ENCODE peak calls at places on chromosomes 16 and 17, in eight cellular contexts. O is mammary epithelial cell, P is AG04450, E is left ventricle myocardium inferior, L is body of pancreas, V is kidney epithelial cell, N is fibroblast of mammary gland, G is pancreas. W is an unnamed sample.

GRCh38 chr17:75077072-75077489 is 10.7 kb upstream of the SLC16A5 start:
- DNase-seq in O (no peak), P (no peak), E (no peak), L (no peak), V (no peak), N (no peak), G (no peak), W (no peak)

GRCh38 chr16:70252355-70252988 is 732 bp upstream of the EXOSC6 start:
- DNase-seq in O (no peak), P (no peak), E (no peak), L (no peak), V (no peak), N (peak; percentile 28), G (peak; percentile 35), W (no peak)

GRCh38 chr17:66580601-66581385 is 254.1 kb upstream of the CACNG5 start:
- DNase-seq in O (no peak), P (no peak), E (no peak), L (peak; percentile 17), V (no peak), N (peak; percentile 31), G (no peak), W (peak; percentile 19)

GRCh38 chr17:44628234-44629188 is 27.8 kb upstream of the MEIOC start:
- DNase-seq in O (no peak), P (no peak), E (peak; percentile 23), L (peak; percentile 15), V (peak; percentile 65), N (no peak), G (peak; percentile 73), W (no peak)

GRCh38 chr17:67452681-67453554 is 75.8 kb downstream of the PITPNC1 start:
- DNase-seq in O (no peak), P (no peak), E (no peak), L (peak; percentile 27), V (no peak), N (no peak), G (no peak), W (no peak)

GRCh38 chr17:28575126-28575795 is 1.4 kb downstream of the ALDOC start:
- DNase-seq in O (no peak), P (no peak), E (peak; percentile 81), L (no peak), V (no peak), N (no peak), G (no peak), W (no peak)

GRCh38 chr17:37697331-37697730 is 47.5 kb downstream of the HNF1B start:
- DNase-seq in O (no peak), P (no peak), E (no peak), L (peak; percentile 3), V (no peak), N (no peak), G (no peak), W (peak; percentile 57)

GRCh38 chr16:53129281-53130192 is 74.7 kb downstream of the CHD9 start:
- DNase-seq in O (peak; percentile 23), P (peak; percentile 48), E (no peak), L (no peak), V (no peak), N (peak; percentile 73), G (no peak), W (peak; percentile 33)

GRCh38 chr16:68255712-68256111 is 8.6 kb upstream of the SLC7A6 start:
- DNase-seq in O (no peak), P (no peak), E (no peak), L (no peak), V (no peak), N (no peak), G (no peak), W (no peak)

GRCh38 chr17:49834118-49834743 is 13.6 kb downstream of the TAC4 start:
- DNase-seq in O (no peak), P (no peak), E (no peak), L (no peak), V (no peak), N (peak; percentile 60), G (no peak), W (peak; percentile 91)

GRCh38 chr16:15837761-15838160 is 19.1 kb downstream of the MYH11 start:
- DNase-seq in O (no peak), P (no peak), E (no peak), L (no peak), V (no peak), N (no peak), G (no peak), W (no peak)

GRCh38 chr16:69073181-69073669 is 32.2 kb upstream of the HAS3 start:
- DNase-seq in O (peak; percentile 98), P (no peak), E (no peak), L (no peak), V (peak; percentile 91), N (peak; percentile 93), G (no peak), W (peak; percentile 99)

GRCh38 chr16:85206472-85207356 is 94.4 kb upstream of the CIBAR2 start:
- DNase-seq in O (no peak), P (no peak), E (peak; percentile 79), L (peak; percentile 76), V (no peak), N (no peak), G (peak; percentile 63), W (no peak)
- H3K4me3 ChIP-seq in O (no peak overlapping the region), P (no peak overlapping the region), E (peak overlapping the region; percentile 32), L (no peak overlapping the region), V (no peak overlapping the region), N (no peak overlapping the region), G (no peak overlapping the region), W (no peak overlapping the region)

DNA sequence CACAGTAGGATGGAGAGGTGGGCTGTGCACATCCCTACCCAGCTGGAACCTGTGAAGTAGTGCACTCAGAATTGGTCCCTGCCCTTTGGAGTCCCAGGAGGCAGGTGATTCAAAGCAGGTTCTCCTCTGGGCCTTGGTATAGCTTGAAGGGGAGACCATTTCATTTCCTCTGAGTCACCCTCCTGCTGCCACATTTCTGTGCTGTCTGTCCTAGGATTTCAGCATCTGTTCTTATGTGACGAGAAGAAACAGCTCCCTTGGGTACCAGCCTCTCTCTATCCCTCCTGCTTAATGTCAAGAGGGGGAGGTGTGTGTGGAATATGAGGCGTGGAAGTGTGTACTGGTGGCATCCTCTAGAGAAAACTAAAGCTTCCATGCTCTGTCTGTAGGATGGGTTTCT is 5.0 kb upstream of the NFE2L1 start:
- DNase-seq in O (peak; percentile 45), P (no peak), E (no peak), L (no peak), V (no peak), N (peak; percentile 43), G (no peak), W (peak; percentile 66)
- H3K4me3 ChIP-seq in O (no peak overlapping the region), P (no peak overlapping the region), E (no peak overlapping the region), L (no peak overlapping the region), V (no peak overlapping the region), N (no peak overlapping the region), G (no peak overlapping the region), W (no peak overlapping the region)

GRCh38 chr17:850828-851759 is 68.9 kb downstream of the MRM3 start:
- DNase-seq in O (peak; percentile 64), P (no peak), E (peak; percentile 29), L (no peak), V (no peak), N (peak; percentile 71), G (no peak), W (peak; percentile 41)
- H3K4me3 ChIP-seq in O (no peak overlapping the region), P (peak overlapping the region; percentile 2), E (peak overlapping the region; percentile 36), L (no peak overlapping the region), V (no peak overlapping the region), N (no peak overlapping the region), G (no peak overlapping the region), W (no peak overlapping the region)

GRCh38 chr16:58516768-58517107 is 1.4 kb downstream of the SETD6 start:
- DNase-seq in O (no peak), P (no peak), E (no peak), L (no peak), V (no peak), N (no peak), G (no peak), W (no peak)

GRCh38 chr16:58515871-58516767 is 802 bp downstream of the SETD6 start:
- DNase-seq in O (peak; percentile 61), P (no peak), E (no peak), L (peak; percentile 72), V (no peak), N (no peak), G (peak; percentile 84), W (peak; percentile 38)

GRCh38 chr16:58518980-58519368 is 3.7 kb downstream of the SETD6 start:
- DNase-seq in O (no peak), P (no peak), E (no peak), L (no peak), V (no peak), N (no peak), G (no peak), W (no peak)

GRCh38 chr16:58518083-58518979 is 3.0 kb downstream of the SETD6 start:
- DNase-seq in O (no peak), P (no peak), E (no peak), L (no peak), V (no peak), N (no peak), G (no peak), W (no peak)

GRCh38 chr16:58519707-58520106 is 4.4 kb downstream of the SETD6 start:
- DNase-seq in O (no peak), P (no peak), E (no peak), L (no peak), V (no peak), N (no peak), G (no peak), W (no peak)
- H3K4me3 ChIP-seq in O (no peak overlapping the region), P (no peak overlapping the region), E (no peak overlapping the region), L (no peak overlapping the region), V (no peak overlapping the region), N (no peak overlapping the region), G (no peak overlapping the region), W (no peak overlapping the region)

GRCh38 chr17:12256380-12256995 is 235.8 kb downstream of the MAP2K4 start:
- DNase-seq in O (peak; percentile 16), P (peak; percentile 56), E (no peak), L (peak; percentile 46), V (peak; percentile 2), N (peak; percentile 61), G (no peak), W (peak; percentile 49)
- H3K4me3 ChIP-seq in O (no peak overlapping the region), P (no peak overlapping the region), E (no peak overlapping the region), L (no peak overlapping the region), V (no peak overlapping the region), N (no peak overlapping the region), G (no peak overlapping the region), W (no peak overlapping the region)

GRCh38 chr16:1159973-1160772 is 7.3 kb downstream of the CACNA1H start:
- DNase-seq in O (peak; percentile 29), P (no peak), E (peak; percentile 80), L (peak; percentile 85), V (no peak), N (no peak), G (peak; percentile 86), W (peak; percentile 4)
- H3K4me3 ChIP-seq in O (no peak overlapping the region), P (no peak overlapping the region), E (peak overlapping the region; percentile 52), L (no peak overlapping the region), V (no peak overlapping the region), N (no peak overlapping the region), G (no peak overlapping the region), W (no peak overlapping the region)